ENCODE peak calls at places on chromosomes 4 and X, in four cellular contexts. J is IMR-90, H is H9, A is H1. Y is an unnamed sample.

GRCh38 chrX:132488092-132488749 is 617 bp downstream of the MBNL3 start:
- DNase-seq in H (no peak), J (peak; percentile 10), A (no peak), Y (no peak)

GRCh38 chrX:150581093-150581775 is 12.8 kb downstream of the MTM1 start:
- DNase-seq in A (no peak), H (no peak), J (peak; percentile 83), Y (no peak)

GRCh38 chrX:114959729-114960128 is 57.7 kb downstream of the IL13RA2 start:
- DNase-seq in J (peak; percentile 22), A (no peak), H (no peak), Y (no peak)

GRCh38 chr4:25299476-25300203 is 12.9 kb upstream of the ZCCHC4 start:
- DNase-seq in J (no peak), A (no peak), H (no peak), Y (no peak)

GRCh38 chrX:5236749-5237148 is 991.9 kb downstream of the NLGN4X start:
- DNase-seq in J (no peak), A (no peak), H (no peak), Y (no peak)

GRCh38 chr4:102263024-102263787 is 82.1 kb downstream of the SLC39A8 start:
- DNase-seq in J (peak; percentile 28), A (no peak), H (no peak), Y (peak; percentile 41)

GRCh38 chr4:152979731-152980330 is 43.7 kb downstream of the FHDC1 start:
- DNase-seq in A (no peak), H (no peak), J (no peak), Y (no peak)

GRCh38 chr4:51842167-51842553 is 793 bp upstream of the DCUN1D4 start:
- DNase-seq in A (no peak), J (peak; percentile 25), H (no peak), Y (no peak)

GRCh38 chr4:32340591-32340990 is 1620.4 kb downstream of the PCDH7 start:
- DNase-seq in J (no peak), H (no peak), A (no peak), Y (no peak)

GRCh38 chr4:142379277-142380051 is 466.6 kb downstream of the INPP4B start:
- DNase-seq in A (no peak), H (no peak), J (peak; percentile 90), Y (no peak)

GRCh38 chrX:154371771-154372300 is 2.6 kb downstream of the FLNA start:
- DNase-seq in J (no peak), H (no peak), A (no peak), Y (no peak)
- H3K4me1 ChIP-seq in J (peaks cover 10% of the 10 kb centered on the region), H (no peaks in the 10 kb centered on the region), A (no peaks in the 10 kb centered on the region), Y (peaks cover 15% of the 10 kb centered on the region)

DNA sequence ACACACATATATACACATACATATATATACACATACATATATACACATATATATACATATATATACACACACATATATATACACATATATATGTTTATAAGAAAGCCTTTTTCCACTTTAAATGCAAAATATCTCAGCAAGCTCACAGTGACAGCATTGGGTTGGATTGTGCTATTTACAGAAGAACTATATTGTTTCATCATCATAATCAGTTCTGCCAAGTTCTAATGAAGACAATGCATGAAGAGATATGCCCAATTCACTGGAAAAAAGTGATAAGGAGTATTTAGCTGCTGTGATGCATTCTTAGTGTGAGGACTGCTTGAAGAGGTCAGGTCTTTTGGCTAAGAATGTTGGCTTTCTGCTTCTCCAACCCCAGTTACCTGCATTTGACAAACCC is 54.4 kb downstream of the RNF150 start:
- DNase-seq in H (no peak), A (no peak), J (peak; percentile 71), Y (no peak)
- H2BK5ac ChIP-seq in H (no peak overlapping the region), A (no peak overlapping the region), J (no peak overlapping the region), Y (no peak overlapping the region)

GRCh38 chr4:133148690-133149363 is at the start of gene PCDH10:
- DNase-seq in H (peak; percentile 97), A (peak; percentile 88), J (peak; percentile 87), Y (peak; percentile 91)

GRCh38 chr4:133146574-133147198 is 2.4 kb upstream of the PCDH10 start:
- DNase-seq in A (no peak), J (peak; percentile 40), H (peak; percentile 82), Y (peak; percentile 69)

GRCh38 chr4:133149364-133149695 is 236 bp downstream of the PCDH10 start:
- DNase-seq in J (no peak), H (no peak), A (no peak), Y (no peak)

GRCh38 chr4:133147365-133147821 is 1.7 kb upstream of the PCDH10 start:
- DNase-seq in H (no peak), J (no peak), A (no peak), Y (no peak)

GRCh38 chr4:133147922-133148689 is 988 bp upstream of the PCDH10 start:
- DNase-seq in A (no peak), H (peak; percentile 55), J (peak; percentile 21), Y (peak; percentile 41)
- H3K4me1 ChIP-seq in A (peaks cover 4% of the 10 kb centered on the region), H (no peaks in the 10 kb centered on the region), J (peaks cover 2% of the 10 kb centered on the region), Y (peaks cover 9% of the 10 kb centered on the region)

GRCh38 chr4:41887322-41887721 is 47.9 kb upstream of the TMEM33 start:
- DNase-seq in J (no peak), H (no peak), A (no peak), Y (no peak)

GRCh38 chr4:41889328-41889727 is 45.9 kb upstream of the TMEM33 start:
- DNase-seq in A (no peak), J (no peak), H (no peak), Y (no peak)

GRCh38 chr4:41890085-41890484 is 45.1 kb upstream of the TMEM33 start:
- DNase-seq in A (no peak), H (no peak), J (no peak), Y (no peak)

GRCh38 chr4:41885456-41885855 is 49.8 kb upstream of the TMEM33 start:
- DNase-seq in H (no peak), J (no peak), A (no peak), Y (no peak)

DNA sequence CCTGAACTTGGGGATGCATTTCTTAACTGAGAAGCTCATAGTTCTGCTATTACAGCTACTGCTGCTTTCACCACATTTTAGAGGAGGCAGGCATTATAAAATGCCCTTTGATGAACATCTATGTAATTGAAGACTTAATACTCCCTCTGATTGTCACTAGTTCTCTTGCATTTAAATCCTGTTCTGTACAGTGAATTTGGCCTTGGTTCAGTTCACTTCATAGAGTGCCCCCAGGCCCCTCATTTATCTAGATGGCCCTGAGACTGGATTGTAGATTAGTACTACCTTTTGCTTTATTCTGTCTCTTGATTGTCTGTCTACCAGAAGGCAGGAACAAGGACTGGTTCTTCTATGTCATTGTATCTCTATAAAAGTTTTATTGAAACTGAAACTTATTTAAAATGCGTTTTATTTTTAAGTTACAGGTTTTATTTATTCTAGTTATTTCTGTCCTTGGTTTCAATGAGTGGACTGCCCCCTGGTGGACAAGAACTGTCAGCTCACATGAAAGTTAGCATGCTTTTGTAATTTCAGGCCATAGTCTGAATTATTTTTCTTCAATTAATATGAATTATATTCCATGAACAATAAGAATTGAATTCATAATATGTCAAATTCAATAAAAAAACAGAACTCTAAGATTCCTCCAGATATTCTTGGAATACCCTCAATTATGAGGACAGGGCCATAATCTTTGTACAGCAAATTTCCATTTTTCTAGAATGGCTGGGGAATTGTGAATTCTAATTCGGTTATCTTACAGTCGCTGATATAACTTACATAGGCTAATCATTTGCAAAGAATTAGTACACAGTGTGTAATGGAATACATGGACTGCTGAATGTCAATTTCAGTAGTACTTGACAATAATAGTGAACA is 47.2 kb upstream of the TMEM33 start:
- DNase-seq in J (peak; percentile 64), A (no peak), H (no peak), Y (no peak)
- H2BK5ac ChIP-seq in J (no peak overlapping the region), A (no peak overlapping the region), H (no peak overlapping the region), Y (no peak overlapping the region)

GRCh38 chr4:38670061-38670894 is 6.3 kb downstream of the KLF3 start:
- DNase-seq in J (no peak), A (no peak), H (peak; percentile 42), Y (no peak)
- H3K4me1 ChIP-seq in J (peaks cover 39% of the 10 kb centered on the region), A (peaks cover 36% of the 10 kb centered on the region), H (peaks cover 19% of the 10 kb centered on the region), Y (peaks cover 37% of the 10 kb centered on the region)

GRCh38 chrX:18984381-18985185 is 669 bp upstream of the PHKA2 start:
- DNase-seq in H (peak; percentile 82), J (peak; percentile 52), A (no peak), Y (peak; percentile 71)
- H2BK5ac ChIP-seq in H (no peak overlapping the region), J (peak overlapping the region; percentile 84), A (no peak overlapping the region), Y (no peak overlapping the region)

Y was measured in neuronal stem cell.